ENCODE peak calls at places on chromosomes 11 and 22, in ten cellular contexts. K, L, J, G, Z, A, S, N, X and Q are unnamed samples.

GRCh38 chr22:37311761-37312312 is 29.5 kb downstream of the CYTH4 start:
- DNase-seq in K (no peak), L (no peak), J (no peak), G (no peak), Z (no peak), A (no peak), S (no peak), N (no peak), X (no peak), Q (no peak)

GRCh38 chr22:30825711-30826505 is 131.2 kb downstream of the OSBP2 start:
- DNase-seq in K (no peak), L (no peak), J (no peak), G (no peak), Z (no peak), A (no peak), S (no peak), N (no peak), X (no peak), Q (no peak)

GRCh38 chr11:66686801-66687750 is 9.4 kb upstream of the RBM4B start:
- DNase-seq in K (peak), L (no peak), J (no peak), G (no peak), Z (no peak), A (no peak), S (no peak), N (no peak), X (no peak), Q (no peak)

GRCh38 chr11:65102142-65103095 is 6.4 kb downstream of the VPS51 start:
- DNase-seq in K (no peak), L (no peak), J (no peak), G (peak), Z (peak), A (no peak), S (no peak), N (no peak), X (no peak), Q (no peak)

GRCh38 chr11:77089004-77089545 is 13.6 kb upstream of the OMP start:
- DNase-seq in K (peak), L (no peak), J (no peak), G (no peak), Z (no peak), A (no peak), S (no peak), N (no peak), X (no peak), Q (no peak)

GRCh38 chr11:76234704-76235232 is 28.5 kb upstream of the WNT11 start:
- DNase-seq in K (peak), L (no peak), J (peak), G (no peak), Z (no peak), A (peak), S (no peak), N (no peak), X (no peak), Q (peak)

GRCh38 chr22:20267441-20268288 is 453 bp downstream of the RTN4R start:
- DNase-seq in K (no peak), L (no peak), J (no peak), G (no peak), Z (no peak), A (no peak), S (peak), N (no peak), X (no peak), Q (no peak)

GRCh38 chr11:74417860-74418508 is 19.8 kb upstream of the PGM2L1 start:
- DNase-seq in K (no peak), L (no peak), J (no peak), G (peak), Z (peak), A (no peak), S (no peak), N (no peak), X (no peak), Q (no peak)

GRCh38 chr11:84648413-84648812 is 978.7 kb downstream of the DLG2 start:
- DNase-seq in K (no peak), L (no peak), J (no peak), G (no peak), Z (no peak), A (no peak), S (no peak), N (no peak), X (no peak), Q (no peak)

GRCh38 chr22:40769761-40770160 is 49.4 kb downstream of the SLC25A17 start:
- DNase-seq in K (no peak), L (no peak), J (no peak), G (no peak), Z (no peak), A (no peak), S (no peak), N (no peak), X (no peak), Q (no peak)

GRCh38 chr11:46529086-46529905 is 64.5 kb downstream of the AMBRA1 start:
- DNase-seq in K (peak), L (peak), J (peak), G (peak), Z (peak), A (peak), S (peak), N (peak), X (peak), Q (peak)

GRCh38 chr22:20918663-20919220 is 1.5 kb downstream of the CRKL start:
- DNase-seq in K (no peak), L (no peak), J (no peak), G (no peak), Z (peak), A (no peak), S (peak), N (no peak), X (no peak), Q (no peak)

GRCh38 chr11:71209656-71210055 is 42.7 kb downstream of the SHANK2 start:
- DNase-seq in K (peak), L (no peak), J (no peak), G (no peak), Z (no peak), A (peak), S (no peak), N (no peak), X (no peak), Q (no peak)

GRCh38 chr11:134207538-134208239 is 16.1 kb downstream of the NCAPD3 start:
- DNase-seq in K (peak), L (peak), J (peak), G (peak), Z (peak), A (peak), S (no peak), N (peak), X (peak), Q (no peak)

GRCh38 chr11:118234833-118235232 is 10.0 kb upstream of the JAML start:
- DNase-seq in K (no peak), L (no peak), J (no peak), G (no peak), Z (no peak), A (no peak), S (no peak), N (no peak), X (no peak), Q (no peak)

GRCh38 chr11:44885065-44885777 is 65.5 kb downstream of the TP53I11 start:
- DNase-seq in K (no peak), L (no peak), J (no peak), G (no peak), Z (no peak), A (no peak), S (no peak), N (no peak), X (no peak), Q (no peak)

GRCh38 chr11:19259487-19260345 is 19.0 kb upstream of the E2F8 start:
- DNase-seq in K (peak), L (peak), J (peak), G (peak), Z (peak), A (peak), S (peak), N (peak), X (peak), Q (peak)

GRCh38 chr11:74444173-74444832 is 23.0 kb downstream of the KCNE3 start:
- DNase-seq in K (no peak), L (no peak), J (no peak), G (no peak), Z (no peak), A (peak), S (no peak), N (no peak), X (no peak), Q (no peak)

GRCh38 chr11:65435330-65435931 is 12.8 kb downstream of the NEAT1 start:
- DNase-seq in K (peak), L (no peak), J (no peak), G (no peak), Z (peak), A (peak), S (no peak), N (no peak), X (no peak), Q (no peak)

GRCh38 chr22:24768537-24769374 is 5.8 kb downstream of the PIWIL3 start:
- DNase-seq in K (no peak), L (no peak), J (peak), G (peak), Z (peak), A (no peak), S (peak), N (peak), X (peak), Q (peak)

GRCh38 chr11:68988486-68988885 is 7.7 kb upstream of the MRGPRD start:
- DNase-seq in K (no peak), L (no peak), J (no peak), G (no peak), Z (no peak), A (no peak), S (no peak), N (no peak), X (no peak), Q (no peak)